ENCODE peak calls at places on chromosomes 3 and 15, in four cellular contexts. One of them, this sample, is unnamed.

GRCh38 chr3:71202848-71203390 is 380.6 kb downstream of the FOXP1 start:
- DNase-seq in neural progenitor cell: no peak
- DNase-seq in NT2/D1: no peak
- DNase-seq in heart left ventricle: no peak
- DNase-seq in this sample: no peak

GRCh38 chr15:97902140-97902780 is 58.2 kb upstream of the ARRDC4 start:
- DNase-seq in NT2/D1: no peak
- DNase-seq in heart left ventricle: no peak
- DNase-seq in neural progenitor cell: no peak
- DNase-seq in this sample: peak; percentile 50

GRCh38 chr3:24244491-24244890 is 250.2 kb downstream of the THRB start:
- DNase-seq in heart left ventricle: no peak
- DNase-seq in NT2/D1: no peak
- DNase-seq in neural progenitor cell: no peak
- DNase-seq in this sample: no peak

GRCh38 chr3:178513539-178514410 is 22.5 kb upstream of the KCNMB2 start:
- DNase-seq in NT2/D1: no peak
- DNase-seq in neural progenitor cell: no peak
- DNase-seq in heart left ventricle: no peak
- DNase-seq in this sample: no peak

GRCh38 chr3:171328419-171329082 is 131.7 kb downstream of the TNIK start:
- DNase-seq in NT2/D1: no peak
- DNase-seq in heart left ventricle: peak; percentile 38
- DNase-seq in neural progenitor cell: peak; percentile 26
- DNase-seq in this sample: peak; percentile 37

GRCh38 chr3:104353951-104354350 is 1012.8 kb upstream of the ALCAM start:
- DNase-seq in heart left ventricle: no peak
- DNase-seq in neural progenitor cell: no peak
- DNase-seq in NT2/D1: no peak
- DNase-seq in this sample: no peak

GRCh38 chr15:83077487-83078230 is 10.6 kb upstream of the BTBD1 start:
- DNase-seq in neural progenitor cell: no peak
- DNase-seq in NT2/D1: no peak
- DNase-seq in heart left ventricle: no peak
- DNase-seq in this sample: no peak

GRCh38 chr3:23256741-23257435 is 53.8 kb downstream of the UBE2E2 start:
- DNase-seq in neural progenitor cell: no peak
- DNase-seq in heart left ventricle: no peak
- DNase-seq in NT2/D1: no peak
- DNase-seq in this sample: no peak

GRCh38 chr15:43769584-43770228 is 7.1 kb downstream of the ELL3 start:
- DNase-seq in neural progenitor cell: peak; percentile 69
- DNase-seq in heart left ventricle: no peak
- DNase-seq in NT2/D1: no peak
- DNase-seq in this sample: peak; percentile 48

GRCh38 chr3:175335229-175335628 is 476.1 kb downstream of the NAALADL2 start:
- DNase-seq in NT2/D1: no peak
- DNase-seq in neural progenitor cell: no peak
- DNase-seq in heart left ventricle: no peak
- DNase-seq in this sample: no peak

This sample was measured in thyroid gland.